ENCODE peak calls at places on chromosomes 12 and 14, in seven cellular contexts. Q is cardiac muscle cell; B is naive thymus-derived CD4-positive, alpha-beta T cell; J is T-helper 17 cell; S is germinal center; Y is amniotic stem cell; G is GDM1. O is an unnamed sample.

GRCh38 chr14:76599141-76599540 is 162.1 kb upstream of the VASH1 start:
- DNase-seq in Y (no peak), S (no peak), Q (no peak), B (no peak), G (no peak), J (no peak), O (no peak)

GRCh38 chr12:11482955-11483354 is 87.6 kb upstream of the PRB2 start:
- DNase-seq in Q (no peak), Y (peak; percentile 3), S (no peak), B (no peak), G (no peak), J (no peak), O (no peak)

GRCh38 chr12:98893126-98893525 is 248.0 kb downstream of the APAF1 start:
- DNase-seq in S (no peak), B (no peak), Y (no peak), J (no peak), Q (no peak), G (no peak), O (no peak)

GRCh38 chr14:45559626-45560025 is 306.6 kb upstream of the MIS18BP1 start:
- DNase-seq in S (no peak), G (no peak), Y (no peak), J (no peak), Q (no peak), B (no peak), O (no peak)

GRCh38 chr12:126219654-126220279 is 1154.5 kb downstream of the AACS start:
- DNase-seq in Y (no peak), G (no peak), Q (no peak), B (no peak), J (no peak), S (no peak), O (no peak)

GRCh38 chr12:124655317-124656213 is 88.2 kb upstream of the NCOR2 start:
- DNase-seq in B (no peak), S (no peak), J (no peak), G (peak; percentile 61), Q (peak; percentile 98), Y (peak; percentile 20), O (peak; percentile 72)

GRCh38 chr12:512933-513332 is 53.2 kb downstream of the B4GALNT3 start:
- DNase-seq in Q (no peak), B (no peak), J (no peak), G (no peak), S (no peak), Y (no peak), O (no peak)

GRCh38 chr14:103123634-103124500 is 606 bp downstream of the TNFAIP2 start:
- DNase-seq in S (no peak), Y (no peak), Q (peak; percentile 52), B (no peak), G (no peak), J (no peak), O (no peak)

GRCh38 chr14:64737391-64738305 is 33.4 kb downstream of the PLEKHG3 start:
- DNase-seq in Q (no peak), S (no peak), J (no peak), B (no peak), G (no peak), Y (no peak), O (no peak)

GRCh38 chr12:54560374-54560858 is 11.0 kb downstream of the PDE1B start:
- DNase-seq in B (peak; percentile 87), G (peak; percentile 58), Y (peak; percentile 6), S (peak; percentile 97), Q (peak; percentile 90), J (peak; percentile 82), O (peak; percentile 91)

GRCh38 chr12:80858356-80858755 is 79.4 kb downstream of the LIN7A start:
- DNase-seq in G (no peak), Y (no peak), S (no peak), J (no peak), Q (peak; percentile 24), B (no peak), O (no peak)

GRCh38 chr14:75361751-75362433 is 65.9 kb upstream of the JDP2 start:
- DNase-seq in S (no peak), Q (peak; percentile 31), G (no peak), J (no peak), B (no peak), Y (no peak), O (no peak)

GRCh38 chr14:103522028-103522581 is 525 bp downstream of the CKB start:
- DNase-seq in Q (no peak), B (peak; percentile 16), J (no peak), S (peak; percentile 28), Y (no peak), G (no peak), O (peak; percentile 61)

GRCh38 chr14:44352212-44352611 is 154.9 kb downstream of the FSCB start:
- DNase-seq in J (no peak), Y (no peak), G (no peak), Q (no peak), S (no peak), B (no peak), O (no peak)

GRCh38 chr12:106282457-106283097 is 20.0 kb upstream of the TCP11L2 start:
- DNase-seq in S (peak; percentile 64), Q (peak; percentile 75), G (peak; percentile 16), B (peak; percentile 64), Y (no peak), J (peak; percentile 13), O (peak; percentile 48)

GRCh38 chr12:95201056-95201670 is 16.1 kb downstream of the FGD6 start:
- DNase-seq in Y (no peak), G (no peak), Q (peak; percentile 68), S (no peak), B (no peak), J (no peak), O (no peak)

GRCh38 chr12:72077111-72077820 is 138.6 kb downstream of the TPH2 start:
- DNase-seq in G (no peak), Q (no peak), S (no peak), Y (no peak), B (no peak), J (no peak), O (no peak)

GRCh38 chr14:91323031-91323430 is 78.5 kb upstream of the GPR68 start:
- DNase-seq in Y (no peak), B (no peak), J (no peak), S (no peak), G (no peak), Q (no peak), O (no peak)

GRCh38 chr12:91926810-91927209 is 218.8 kb downstream of the BTG1 start:
- DNase-seq in J (no peak), Q (peak; percentile 17), Y (no peak), G (no peak), B (no peak), S (no peak), O (no peak)

GRCh38 chr14:102772781-102773570 is 4.3 kb upstream of the TRAF3 start:
- DNase-seq in J (no peak), Q (no peak), G (no peak), Y (no peak), B (no peak), S (peak; percentile 62), O (peak; percentile 69)

GRCh38 chr14:31990959-31991541 is 86.1 kb upstream of the ARHGAP5 start:
- DNase-seq in B (no peak), S (no peak), G (no peak), Q (peak; percentile 67), Y (no peak), J (no peak), O (no peak)

GRCh38 chr12:8914716-8915526 is 612 bp downstream of the PHC1 start:
- DNase-seq in B (peak; percentile 65), Y (no peak), Q (peak; percentile 64), S (peak; percentile 77), G (peak; percentile 15), J (peak; percentile 56), O (peak; percentile 67)

GRCh38 chr14:68785817-68786490 is 6.9 kb downstream of the ZFP36L1 start:
- DNase-seq in S (peak; percentile 38), Y (no peak), B (peak; percentile 45), Q (peak; percentile 68), G (no peak), J (peak; percentile 42), O (no peak)

GRCh38 chr14:104634031-104634760 is 29.6 kb upstream of the TMEM179 start:
- DNase-seq in G (no peak), Y (no peak), B (no peak), Q (no peak), S (no peak), J (no peak), O (no peak)

GRCh38 chr14:34498684-34499412 is 36.8 kb upstream of the SPTSSA start:
- DNase-seq in Q (peak; percentile 34), J (no peak), G (no peak), B (no peak), S (no peak), Y (no peak), O (peak; percentile 24)

GRCh38 chr12:43315961-43316360 is 236.0 kb downstream of the ADAMTS20 start:
- DNase-seq in Y (no peak), Q (no peak), G (no peak), J (no peak), S (no peak), B (no peak), O (no peak)

GRCh38 chr14:65210827-65211192 is 108.5 kb upstream of the MAX start:
- DNase-seq in G (no peak), Y (no peak), J (no peak), S (no peak), B (no peak), Q (no peak), O (no peak)

GRCh38 chr12:131114942-131115584 is 161.4 kb downstream of the ADGRD1 start:
- DNase-seq in B (no peak), Q (peak; percentile 10), Y (no peak), S (no peak), G (no peak), J (no peak), O (no peak)

GRCh38 chr12:79555006-79555925 is 135.5 kb downstream of the PAWR start:
- DNase-seq in G (peak; percentile 1), J (no peak), Y (no peak), Q (peak; percentile 83), S (no peak), B (peak; percentile 9), O (no peak)

GRCh38 chr14:37081220-37081619 is 91.2 kb downstream of the SLC25A21 start:
- DNase-seq in Q (no peak), J (no peak), B (no peak), G (no peak), S (no peak), Y (no peak), O (no peak)

O was measured in BE2C.